ENCODE peak calls at places on chromosomes 4 and X, in four cellular contexts. I is SK-N-SH, F is GM23338, E is neural progenitor cell. B is an unnamed sample.

GRCh38 chr4:80182237-80182866 is 15.0 kb upstream of the PRDM8 start:
- DNase-seq in F (no peak), I (no peak), E (no peak), B (no peak)

GRCh38 chr4:138981930-138982390 is 33.6 kb upstream of the NOCT start:
- DNase-seq in E (no peak), F (peak; percentile 42), I (no peak), B (no peak)

GRCh38 chrX:123185714-123186113 is 1.6 kb downstream of the GRIA3 start:
- DNase-seq in F (no peak), E (no peak), I (no peak), B (no peak)

GRCh38 chr4:175678451-175678850 is 133.6 kb downstream of the GPM6A start:
- DNase-seq in F (no peak), I (no peak), E (no peak), B (no peak)

GRCh38 chrX:17098516-17099247 is 152.2 kb downstream of the REPS2 start:
- DNase-seq in I (no peak), F (no peak), E (no peak), B (no peak)

GRCh38 chr4:11724731-11725130 is 296.0 kb upstream of the HS3ST1 start:
- DNase-seq in E (no peak), F (no peak), I (no peak), B (no peak)

GRCh38 chr4:53592686-53593641 is 1.7 kb upstream of the LNX1 start:
- DNase-seq in F (peak; percentile 93), I (no peak), E (peak; percentile 57), B (no peak)

GRCh38 chr4:8850074-8850829 is 21.4 kb downstream of the HMX1 start:
- DNase-seq in I (no peak), F (no peak), E (no peak), B (no peak)

GRCh38 chr4:99825272-99825671 is 8.6 kb downstream of the DAPP1 start:
- DNase-seq in F (no peak), I (no peak), E (no peak), B (no peak)

GRCh38 chr4:38166082-38166481 is 205.9 kb downstream of the PTTG2 start:
- DNase-seq in E (no peak), I (no peak), F (peak; percentile 48), B (no peak)

GRCh38 chrX:38138900-38139299 is 81.8 kb downstream of the SRPX start:
- DNase-seq in F (no peak), E (no peak), I (no peak), B (no peak)

GRCh38 chr4:78601013-78601412 is 49.4 kb downstream of the ANXA3 start:
- DNase-seq in F (no peak), I (no peak), E (no peak), B (no peak)

GRCh38 chr4:138399041-138399440 is 156.9 kb upstream of the SLC7A11 start:
- DNase-seq in F (no peak), I (no peak), E (no peak), B (no peak)

GRCh38 chr4:14539246-14539645 is 463.0 kb upstream of the CPEB2 start:
- DNase-seq in E (no peak), F (no peak), I (no peak), B (no peak)

GRCh38 chr4:153346563-153346962 is 2.1 kb downstream of the MND1 start:
- DNase-seq in I (no peak), E (peak; percentile 35), F (peak; percentile 60), B (peak; percentile 61)

GRCh38 chrX:119784747-119785446 is 6.5 kb downstream of the RPL39 start:
- DNase-seq in E (peak; percentile 24), F (peak; percentile 47), I (peak; percentile 47), B (peak; percentile 79)

GRCh38 chr4:107120661-107121060 is 84.5 kb upstream of the DKK2 start:
- DNase-seq in I (no peak), E (peak; percentile 11), F (peak; percentile 29), B (no peak)

GRCh38 chr4:174349156-174349555 is 65.4 kb downstream of the CEP44 start:
- DNase-seq in I (no peak), E (no peak), F (peak; percentile 44), B (no peak)

GRCh38 chrX:81957900-81958545 is 756.1 kb downstream of the SH3BGRL start:
- DNase-seq in E (peak; percentile 26), I (peak; percentile 24), F (peak; percentile 11), B (peak; percentile 68)

GRCh38 chr4:4801013-4801412 is 58.5 kb upstream of the MSX1 start:
- DNase-seq in E (no peak), F (no peak), I (no peak), B (no peak)

GRCh38 chrX:154092371-154092770 is 5.1 kb downstream of the MECP2 start:
- DNase-seq in F (no peak), I (no peak), E (no peak), B (no peak)
- H4K20me1 ChIP-seq in F (no peaks in the 10 kb centered on the region), I (peaks cover 73% of the 10 kb centered on the region), E (peaks cover 67% of the 10 kb centered on the region), B (peaks cover 44% of the 10 kb centered on the region)

DNA sequence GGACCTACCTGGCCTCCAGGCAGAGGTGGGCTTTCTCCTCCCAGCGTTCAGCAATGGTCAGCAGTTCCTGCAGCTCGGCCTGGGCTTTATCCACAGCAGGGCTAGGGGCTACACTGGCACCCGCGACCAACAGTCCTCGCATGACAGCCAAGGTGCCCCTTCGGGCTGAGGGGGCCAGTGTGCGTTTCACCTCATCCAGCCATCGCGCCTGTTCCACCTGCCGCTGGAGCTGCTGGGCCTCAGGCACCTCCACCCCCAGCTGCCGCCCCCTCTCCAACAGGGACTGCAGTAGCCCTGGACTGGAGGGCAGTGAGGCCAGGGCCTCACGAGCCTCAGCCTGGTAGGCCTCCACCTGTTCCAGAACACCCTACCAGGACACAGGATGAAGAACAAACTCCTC is 28.3 kb downstream of the KDM5C start:
- DNase-seq in I (no peak), E (no peak), F (no peak), B (no peak)
- H4K20me1 ChIP-seq in I (no peaks in the 10 kb centered on the region), E (peaks cover 4% of the 10 kb centered on the region), F (no peaks in the 10 kb centered on the region), B (no peaks in the 10 kb centered on the region)

GRCh38 chrX:46935295-46935694 is 23.1 kb downstream of the JADE3 start:
- DNase-seq in I (no peak), E (no peak), F (no peak), B (no peak)
- H4K20me1 ChIP-seq in I (peaks cover 3% of the 10 kb centered on the region), E (peaks cover 12% of the 10 kb centered on the region), F (no peaks in the 10 kb centered on the region), B (no peaks in the 10 kb centered on the region)

GRCh38 chr4:2839060-2839459 is 4.6 kb upstream of the ADD1 start:
- DNase-seq in F (no peak), I (no peak), E (no peak), B (no peak)

GRCh38 chr4:2835978-2836377 is 7.7 kb upstream of the ADD1 start:
- DNase-seq in E (no peak), F (no peak), I (no peak), B (no peak)

GRCh38 chr4:2836391-2836859 is 7.2 kb upstream of the ADD1 start:
- DNase-seq in I (no peak), F (no peak), E (no peak), B (no peak)

GRCh38 chr4:2837110-2837903 is 6.3 kb upstream of the ADD1 start:
- DNase-seq in I (peak; percentile 25), E (peak; percentile 16), F (peak; percentile 29), B (no peak)

GRCh38 chr4:2837904-2838496 is 5.6 kb upstream of the ADD1 start:
- DNase-seq in F (no peak), I (peak; percentile 30), E (no peak), B (peak; percentile 74)
- H4K20me1 ChIP-seq in F (no peaks in the 10 kb centered on the region), I (no peaks in the 10 kb centered on the region), E (no peaks in the 10 kb centered on the region), B (peaks cover 6% of the 10 kb centered on the region)

B was measured in Karpas-422.